ENCODE peak calls at places on chromosomes 13 and 19, in nine cellular contexts. One of them, this sample, is unnamed.

GRCh38 chr19:14479985-14480694 is 5.0 kb upstream of the PTGER1 start:
- DNase-seq in lower lobe of right lung: peak; percentile 67
- DNase-seq in Panc1: no peak
- DNase-seq in osteocyte: peak; percentile 91
- DNase-seq in AG09319: no peak
- DNase-seq in HCT116: no peak
- DNase-seq in RWPE1: no peak
- DNase-seq in endothelial cell: peak; percentile 88
- DNase-seq in choroid plexus epithelial cell: peak; percentile 45
- DNase-seq in this sample: peak; percentile 87

GRCh38 chr13:76387561-76387960 is 498.6 kb downstream of the KCTD12 start:
- DNase-seq in Panc1: no peak
- DNase-seq in HCT116: no peak
- DNase-seq in osteocyte: no peak
- DNase-seq in RWPE1: no peak
- DNase-seq in endothelial cell: no peak
- DNase-seq in AG09319: no peak
- DNase-seq in choroid plexus epithelial cell: peak; percentile 30
- DNase-seq in lower lobe of right lung: no peak
- DNase-seq in this sample: no peak

GRCh38 chr13:43307921-43308433 is 284.6 kb downstream of the DNAJC15 start:
- DNase-seq in HCT116: no peak
- DNase-seq in RWPE1: peak; percentile 38
- DNase-seq in lower lobe of right lung: peak; percentile 89
- DNase-seq in choroid plexus epithelial cell: peak; percentile 95
- DNase-seq in osteocyte: no peak
- DNase-seq in endothelial cell: no peak
- DNase-seq in AG09319: peak; percentile 72
- DNase-seq in Panc1: no peak
- DNase-seq in this sample: peak; percentile 59

GRCh38 chr19:33464733-33465115 is 56.9 kb downstream of the PEPD start:
- DNase-seq in lower lobe of right lung: peak; percentile 16
- DNase-seq in HCT116: no peak
- DNase-seq in choroid plexus epithelial cell: no peak
- DNase-seq in Panc1: no peak
- DNase-seq in RWPE1: no peak
- DNase-seq in AG09319: no peak
- DNase-seq in endothelial cell: no peak
- DNase-seq in osteocyte: peak; percentile 51
- DNase-seq in this sample: no peak

GRCh38 chr13:32989331-32989730 is 26.9 kb upstream of the KL start:
- DNase-seq in RWPE1: no peak
- DNase-seq in lower lobe of right lung: no peak
- DNase-seq in osteocyte: no peak
- DNase-seq in Panc1: no peak
- DNase-seq in HCT116: no peak
- DNase-seq in choroid plexus epithelial cell: no peak
- DNase-seq in endothelial cell: no peak
- DNase-seq in AG09319: no peak
- DNase-seq in this sample: no peak

GRCh38 chr13:28337196-28338045 is 157.5 kb downstream of the FLT1 start:
- DNase-seq in HCT116: no peak
- DNase-seq in choroid plexus epithelial cell: peak; percentile 59
- DNase-seq in AG09319: peak; percentile 81
- DNase-seq in lower lobe of right lung: no peak
- DNase-seq in Panc1: no peak
- DNase-seq in RWPE1: peak; percentile 15
- DNase-seq in endothelial cell: no peak
- DNase-seq in osteocyte: no peak
- DNase-seq in this sample: no peak

GRCh38 chr13:103961784-103962183 is 895.6 kb upstream of the SLC10A2 start:
- DNase-seq in RWPE1: no peak
- DNase-seq in osteocyte: no peak
- DNase-seq in choroid plexus epithelial cell: no peak
- DNase-seq in HCT116: no peak
- DNase-seq in AG09319: no peak
- DNase-seq in lower lobe of right lung: no peak
- DNase-seq in endothelial cell: no peak
- DNase-seq in Panc1: no peak
- DNase-seq in this sample: no peak

GRCh38 chr13:100176781-100177389 is 88.0 kb downstream of the PCCA start:
- DNase-seq in AG09319: no peak
- DNase-seq in HCT116: no peak
- DNase-seq in lower lobe of right lung: no peak
- DNase-seq in choroid plexus epithelial cell: peak; percentile 80
- DNase-seq in RWPE1: no peak
- DNase-seq in osteocyte: no peak
- DNase-seq in endothelial cell: no peak
- DNase-seq in Panc1: no peak
- DNase-seq in this sample: no peak

GRCh38 chr19:51076602-51077213 is 6.0 kb downstream of the KLK14 start:
- DNase-seq in RWPE1: no peak
- DNase-seq in endothelial cell: no peak
- DNase-seq in Panc1: no peak
- DNase-seq in lower lobe of right lung: no peak
- DNase-seq in choroid plexus epithelial cell: no peak
- DNase-seq in osteocyte: no peak
- DNase-seq in HCT116: no peak
- DNase-seq in AG09319: no peak
- DNase-seq in this sample: no peak

GRCh38 chr13:101706651-101707050 is 254.2 kb downstream of the ITGBL1 start:
- DNase-seq in AG09319: peak; percentile 86
- DNase-seq in Panc1: no peak
- DNase-seq in RWPE1: peak; percentile 46
- DNase-seq in lower lobe of right lung: no peak
- DNase-seq in choroid plexus epithelial cell: peak; percentile 99
- DNase-seq in HCT116: no peak
- DNase-seq in endothelial cell: peak; percentile 35
- DNase-seq in osteocyte: no peak
- DNase-seq in this sample: no peak

GRCh38 chr13:20492036-20492435 is 33.6 kb downstream of the CRYL1 start:
- DNase-seq in AG09319: no peak
- DNase-seq in lower lobe of right lung: no peak
- DNase-seq in HCT116: no peak
- DNase-seq in RWPE1: no peak
- DNase-seq in choroid plexus epithelial cell: no peak
- DNase-seq in Panc1: no peak
- DNase-seq in osteocyte: no peak
- DNase-seq in endothelial cell: no peak
- DNase-seq in this sample: no peak

GRCh38 chr19:8552810-8553209 is 24.4 kb downstream of the MYO1F start:
- DNase-seq in RWPE1: peak; percentile 41
- DNase-seq in osteocyte: no peak
- DNase-seq in Panc1: no peak
- DNase-seq in HCT116: peak; percentile 75
- DNase-seq in endothelial cell: peak; percentile 17
- DNase-seq in lower lobe of right lung: no peak
- DNase-seq in AG09319: no peak
- DNase-seq in choroid plexus epithelial cell: peak; percentile 54
- DNase-seq in this sample: no peak

GRCh38 chr13:107553838-107554237 is 661.5 kb downstream of the LIG4 start:
- DNase-seq in endothelial cell: no peak
- DNase-seq in RWPE1: no peak
- DNase-seq in osteocyte: no peak
- DNase-seq in Panc1: no peak
- DNase-seq in lower lobe of right lung: no peak
- DNase-seq in HCT116: no peak
- DNase-seq in AG09319: no peak
- DNase-seq in choroid plexus epithelial cell: peak; percentile 39
- DNase-seq in this sample: no peak

GRCh38 chr13:27288397-27288796 is 17.8 kb downstream of the RASL11A start:
- DNase-seq in endothelial cell: no peak
- DNase-seq in osteocyte: no peak
- DNase-seq in Panc1: no peak
- DNase-seq in lower lobe of right lung: no peak
- DNase-seq in RWPE1: no peak
- DNase-seq in HCT116: no peak
- DNase-seq in choroid plexus epithelial cell: no peak
- DNase-seq in AG09319: no peak
- DNase-seq in this sample: no peak

GRCh38 chr13:27280841-27281240 is 10.2 kb downstream of the RASL11A start:
- DNase-seq in osteocyte: no peak
- DNase-seq in endothelial cell: no peak
- DNase-seq in lower lobe of right lung: no peak
- DNase-seq in RWPE1: no peak
- DNase-seq in HCT116: no peak
- DNase-seq in AG09319: no peak
- DNase-seq in Panc1: no peak
- DNase-seq in choroid plexus epithelial cell: no peak
- DNase-seq in this sample: no peak

GRCh38 chr13:27280009-27280646 is 9.5 kb downstream of the RASL11A start:
- DNase-seq in RWPE1: no peak
- DNase-seq in osteocyte: no peak
- DNase-seq in AG09319: no peak
- DNase-seq in Panc1: no peak
- DNase-seq in HCT116: no peak
- DNase-seq in choroid plexus epithelial cell: peak; percentile 55
- DNase-seq in lower lobe of right lung: no peak
- DNase-seq in endothelial cell: no peak
- DNase-seq in this sample: no peak

GRCh38 chr13:27281420-27281819 is 10.8 kb downstream of the RASL11A start:
- DNase-seq in osteocyte: no peak
- DNase-seq in endothelial cell: no peak
- DNase-seq in choroid plexus epithelial cell: no peak
- DNase-seq in AG09319: no peak
- DNase-seq in RWPE1: no peak
- DNase-seq in HCT116: no peak
- DNase-seq in Panc1: no peak
- DNase-seq in lower lobe of right lung: no peak
- DNase-seq in this sample: no peak

GRCh38 chr13:27283906-27284523 is 13.4 kb downstream of the RASL11A start:
- DNase-seq in choroid plexus epithelial cell: peak; percentile 43
- DNase-seq in Panc1: no peak
- DNase-seq in AG09319: no peak
- DNase-seq in lower lobe of right lung: no peak
- DNase-seq in RWPE1: peak; percentile 13
- DNase-seq in endothelial cell: no peak
- DNase-seq in HCT116: peak; percentile 15
- DNase-seq in osteocyte: no peak
- DNase-seq in this sample: no peak
- TF ChIP-seq CTCF in choroid plexus epithelial cell: peak; percentile 40
- TF ChIP-seq CTCF in Panc1: peak; percentile 74
- TF ChIP-seq CTCF in AG09319: peak; percentile 68
- TF ChIP-seq CTCF in lower lobe of right lung: peak; percentile 53
- TF ChIP-seq CTCF in RWPE1: no peak
- TF ChIP-seq CTCF in endothelial cell: no peak
- TF ChIP-seq CTCF in HCT116: peak; percentile 45
- TF ChIP-seq CTCF in osteocyte: peak; percentile 49
- TF ChIP-seq CTCF in this sample: peak; percentile 41

DNA sequence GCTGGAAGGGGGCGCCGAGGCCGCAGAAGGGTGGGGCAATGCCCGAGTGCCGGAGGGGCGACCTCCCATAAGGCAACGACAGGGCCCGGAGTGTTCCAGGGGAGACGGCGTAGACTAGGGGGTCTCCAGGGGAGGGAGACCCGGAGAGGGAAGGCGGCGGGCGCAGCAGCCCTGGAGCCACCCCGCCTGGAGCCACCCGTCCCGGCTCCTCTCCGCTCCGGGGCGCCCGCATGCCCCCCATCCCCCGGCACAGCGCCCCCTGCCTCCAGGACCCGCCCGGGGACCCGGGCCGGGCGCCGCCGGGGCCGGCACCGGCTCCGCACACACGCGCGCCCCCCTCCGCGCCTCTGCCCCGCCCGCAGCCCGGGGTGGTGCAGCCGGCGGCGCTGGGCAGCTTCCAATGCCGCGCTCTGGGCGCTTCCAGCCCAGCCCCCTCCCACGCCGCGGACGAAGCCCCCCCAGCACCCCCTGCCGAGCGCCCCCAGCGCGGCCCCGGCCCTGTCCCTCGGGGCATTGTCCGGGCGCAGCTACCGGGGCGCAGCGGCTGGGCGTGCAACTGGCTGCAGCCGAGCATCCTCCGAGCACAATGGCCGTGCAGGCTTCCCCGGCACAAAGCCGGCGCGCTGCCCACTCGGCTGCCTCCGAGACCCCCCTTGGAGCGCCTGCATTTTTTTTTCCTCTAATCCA is 519 bp downstream of the PTPRS start:
- DNase-seq in HCT116: no peak
- DNase-seq in RWPE1: no peak
- DNase-seq in lower lobe of right lung: no peak
- DNase-seq in Panc1: no peak
- DNase-seq in choroid plexus epithelial cell: no peak
- DNase-seq in endothelial cell: peak; percentile 51
- DNase-seq in AG09319: no peak
- DNase-seq in osteocyte: no peak
- DNase-seq in this sample: no peak
- TF ChIP-seq CTCF in HCT116: no peak
- TF ChIP-seq CTCF in RWPE1: peak; percentile 24
- TF ChIP-seq CTCF in lower lobe of right lung: no peak
- TF ChIP-seq CTCF in Panc1: peak; percentile 70
- TF ChIP-seq CTCF in choroid plexus epithelial cell: no peak
- TF ChIP-seq CTCF in endothelial cell: peak; percentile 25
- TF ChIP-seq CTCF in AG09319: no peak
- TF ChIP-seq CTCF in osteocyte: peak; percentile 43
- TF ChIP-seq CTCF in this sample: no peak

DNA sequence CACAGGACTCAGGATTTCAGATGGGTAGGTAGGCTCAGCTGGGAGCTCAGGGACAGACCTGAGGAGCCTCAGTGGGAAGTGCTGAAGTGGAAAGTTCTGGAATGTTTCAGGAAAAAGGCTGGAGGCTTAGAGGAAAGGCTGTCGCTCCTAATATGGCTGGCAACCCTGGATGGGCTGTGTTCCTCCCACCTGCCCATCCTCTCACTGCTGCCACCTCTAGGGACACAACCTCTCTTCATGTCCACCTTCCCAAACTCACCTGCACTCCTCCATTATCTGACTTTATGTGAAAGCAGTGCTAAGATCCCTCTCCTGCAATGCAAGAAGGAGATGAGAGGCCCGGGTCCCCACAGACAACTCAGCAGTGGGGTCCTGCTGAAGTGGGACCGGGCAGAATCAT is 5.8 kb upstream of the CEACAM21 start:
- DNase-seq in HCT116: no peak
- DNase-seq in lower lobe of right lung: no peak
- DNase-seq in Panc1: no peak
- DNase-seq in endothelial cell: no peak
- DNase-seq in choroid plexus epithelial cell: no peak
- DNase-seq in osteocyte: no peak
- DNase-seq in RWPE1: no peak
- DNase-seq in AG09319: no peak
- DNase-seq in this sample: no peak
- TF ChIP-seq CTCF in HCT116: no peak
- TF ChIP-seq CTCF in lower lobe of right lung: no peak
- TF ChIP-seq CTCF in Panc1: no peak
- TF ChIP-seq CTCF in endothelial cell: no peak
- TF ChIP-seq CTCF in choroid plexus epithelial cell: no peak
- TF ChIP-seq CTCF in osteocyte: no peak
- TF ChIP-seq CTCF in RWPE1: no peak
- TF ChIP-seq CTCF in AG09319: no peak
- TF ChIP-seq CTCF in this sample: no peak

DNA sequence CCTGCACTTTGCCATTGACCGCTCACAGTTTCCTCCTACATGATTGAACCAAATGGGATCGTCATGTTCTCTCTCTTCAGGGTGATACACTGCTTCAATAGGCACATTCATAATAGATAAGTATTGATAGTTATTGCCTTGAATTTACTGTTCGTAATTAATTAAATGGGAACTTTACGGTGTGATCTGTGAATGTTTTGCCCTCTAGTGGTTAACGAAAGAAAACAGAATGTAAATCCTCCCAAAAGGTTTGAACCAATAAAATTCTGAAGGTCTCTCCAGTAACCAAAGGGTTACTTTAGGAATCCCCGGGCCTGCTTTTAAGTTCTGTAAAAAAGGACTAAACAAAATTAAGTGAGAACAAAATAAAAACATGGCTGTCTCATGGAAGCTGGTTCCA is 389.3 kb downstream of the DACH1 start:
- DNase-seq in choroid plexus epithelial cell: peak; percentile 23
- DNase-seq in Panc1: peak; percentile 0
- DNase-seq in RWPE1: peak; percentile 1
- DNase-seq in AG09319: no peak
- DNase-seq in lower lobe of right lung: no peak
- DNase-seq in HCT116: peak; percentile 1
- DNase-seq in endothelial cell: no peak
- DNase-seq in osteocyte: no peak
- DNase-seq in this sample: peak; percentile 5
- TF ChIP-seq CTCF in choroid plexus epithelial cell: peak; percentile 56
- TF ChIP-seq CTCF in Panc1: peak; percentile 38
- TF ChIP-seq CTCF in RWPE1: peak; percentile 25
- TF ChIP-seq CTCF in AG09319: peak; percentile 18
- TF ChIP-seq CTCF in lower lobe of right lung: peak; percentile 16
- TF ChIP-seq CTCF in HCT116: peak; percentile 6
- TF ChIP-seq CTCF in endothelial cell: peak; percentile 79
- TF ChIP-seq CTCF in osteocyte: peak; percentile 63
- TF ChIP-seq CTCF in this sample: no peak